ENCODE peak calls at places on chromosome X, in six cellular contexts. F is neuronal stem cell; T is psoas muscle; S is naive thymus-derived CD4-positive, alpha-beta T cell; X is brain microvascular endothelial cell; Q is tibial nerve. O is an unnamed sample.

GRCh38 chrX:71098302-71098701 is 2.7 kb downstream of the FOXO4 start:
- DNase-seq in F (no peak), T (peak), S (peak), X (no peak), Q (peak), O (peak)

GRCh38 chrX:155334486-155335316 is at the start of gene CLIC2:
- DNase-seq in F (no peak), T (no peak), S (no peak), X (peak), Q (peak), O (peak)

GRCh38 chrX:1351981-1352714 is 15.6 kb downstream of the IL3RA start:
- DNase-seq in F (no peak), T (no peak), S (no peak), X (no peak), Q (no peak), O (no peak)

GRCh38 chrX:10045327-10046000 is 78.3 kb downstream of the CLDN34 start:
- DNase-seq in F (no peak), T (no peak), S (no peak), X (no peak), Q (no peak), O (peak)

GRCh38 chrX:9786839-9787635 is 808 bp downstream of the SHROOM2 start:
- DNase-seq in F (no peak), T (no peak), S (no peak), X (no peak), Q (no peak), O (no peak)

GRCh38 chrX:137432609-137433008 is 133.3 kb upstream of the ZIC3 start:
- DNase-seq in F (no peak), T (no peak), S (no peak), X (no peak), Q (no peak), O (peak)

GRCh38 chrX:134734343-134735001 is 76.2 kb upstream of the PLAC1 start:
- DNase-seq in F (no peak), T (no peak), S (no peak), X (no peak), Q (no peak), O (peak)

GRCh38 chrX:110156167-110156754 is 153.3 kb downstream of the TMEM164 start:
- DNase-seq in F (no peak), T (no peak), S (no peak), X (no peak), Q (no peak), O (no peak)

GRCh38 chrX:13109811-13110210 is 65.4 kb upstream of the FAM9C start:
- DNase-seq in F (no peak), T (no peak), S (no peak), X (peak), Q (no peak), O (no peak)

GRCh38 chrX:65241059-65241721 is 264.9 kb upstream of the ZC4H2 start:
- DNase-seq in F (no peak), T (no peak), S (no peak), X (no peak), Q (no peak), O (no peak)

GRCh38 chrX:103124284-103124683 is 31.3 kb upstream of the NXF3 start:
- DNase-seq in F (no peak), T (no peak), S (no peak), X (no peak), Q (no peak), O (no peak)

GRCh38 chrX:116726806-116727205 is 264.0 kb upstream of the CT83 start:
- DNase-seq in F (no peak), T (no peak), S (no peak), X (no peak), Q (no peak), O (no peak)

GRCh38 chrX:47206316-47206715 is 12.2 kb upstream of the CDK16 start:
- DNase-seq in F (no peak), T (no peak), S (no peak), X (no peak), Q (no peak), O (no peak)

GRCh38 chrX:93695981-93696380 is 22.0 kb downstream of the FAM133A start:
- DNase-seq in F (no peak), T (no peak), S (no peak), X (no peak), Q (no peak), O (no peak)

GRCh38 chrX:140157611-140158010 is 192.3 kb upstream of the CXorf66 start:
- DNase-seq in F (no peak), T (no peak), S (no peak), X (peak), Q (no peak), O (no peak)

GRCh38 chrX:46559062-46559461 is 13.8 kb upstream of the ZNF674 start:
- DNase-seq in F (no peak), T (no peak), S (no peak), X (no peak), Q (no peak), O (no peak)

GRCh38 chrX:7146703-7147430 is 645 bp upstream of the STS start:
- DNase-seq in F (no peak), T (peak), S (no peak), X (no peak), Q (peak), O (peak)

GRCh38 chrX:69670001-69670555 is 54.2 kb downstream of the EDA start:
- DNase-seq in F (no peak), T (no peak), S (no peak), X (no peak), Q (no peak), O (no peak)

GRCh38 chrX:110120025-110120424 is 117.1 kb downstream of the TMEM164 start:
- DNase-seq in F (no peak), T (no peak), S (no peak), X (no peak), Q (no peak), O (no peak)

GRCh38 chrX:53682885-53683555 is 3.5 kb downstream of the HUWE1 start:
- DNase-seq in F (no peak), T (peak), S (peak), X (peak), Q (peak), O (peak)

GRCh38 chrX:28391528-28391927 is 195.7 kb upstream of the IL1RAPL1 start:
- DNase-seq in F (no peak), T (no peak), S (no peak), X (peak), Q (no peak), O (no peak)

GRCh38 chrX:9369802-9370291 is 95.0 kb upstream of the TBL1X start:
- DNase-seq in F (no peak), T (no peak), S (no peak), X (no peak), Q (no peak), O (no peak)

GRCh38 chrX:11188664-11189063 is 77.5 kb downstream of the HCCS start:
- DNase-seq in F (no peak), T (no peak), S (no peak), X (peak), Q (no peak), O (peak)

GRCh38 chrX:96763608-96764007 is 79.0 kb downstream of the DIAPH2 start:
- DNase-seq in F (no peak), T (no peak), S (no peak), X (no peak), Q (no peak), O (no peak)

GRCh38 chrX:16839224-16839851 is 30.8 kb downstream of the RBBP7 start:
- DNase-seq in F (no peak), T (no peak), S (no peak), X (no peak), Q (no peak), O (no peak)

GRCh38 chrX:46333550-46333949 is 211.7 kb downstream of the ZNF674 start:
- DNase-seq in F (no peak), T (no peak), S (no peak), X (no peak), Q (no peak), O (no peak)

GRCh38 chrX:72349190-72349589 is 43.5 kb upstream of the CITED1 start:
- DNase-seq in F (no peak), T (no peak), S (no peak), X (no peak), Q (no peak), O (peak)

GRCh38 chrX:125791781-125792180 is 374.3 kb downstream of the DCAF12L2 start:
- DNase-seq in F (no peak), T (no peak), S (no peak), X (no peak), Q (no peak), O (no peak)

GRCh38 chrX:32520789-32521188 is 690.6 kb downstream of the DMD start:
- DNase-seq in F (no peak), T (no peak), S (no peak), X (no peak), Q (no peak), O (no peak)

GRCh38 chrX:53421125-53421524 is 1.3 kb downstream of the SMC1A start:
- DNase-seq in F (no peak), T (no peak), S (no peak), X (no peak), Q (no peak), O (no peak)

GRCh38 chrX:75086731-75087195 is 69.3 kb downstream of the ABCB7 start:
- DNase-seq in F (no peak), T (no peak), S (no peak), X (no peak), Q (no peak), O (no peak)

GRCh38 chrX:150697641-150698040 is 4.4 kb downstream of the MTMR1 start:
- DNase-seq in F (no peak), T (no peak), S (no peak), X (no peak), Q (no peak), O (no peak)

GRCh38 chrX:15356444-15356843 is 21.1 kb upstream of the PIGA start:
- DNase-seq in F (no peak), T (no peak), S (no peak), X (no peak), Q (peak), O (no peak)

GRCh38 chrX:22063284-22063683 is 31.2 kb downstream of the PHEX start:
- DNase-seq in F (peak), T (no peak), S (no peak), X (no peak), Q (no peak), O (peak)

GRCh38 chrX:14875624-14876023 is 2.4 kb downstream of the MOSPD2 start:
- DNase-seq in F (no peak), T (no peak), S (no peak), X (no peak), Q (no peak), O (no peak)

GRCh38 chrX:140180585-140180984 is 215.3 kb upstream of the CXorf66 start:
- DNase-seq in F (no peak), T (no peak), S (no peak), X (peak), Q (no peak), O (no peak)

GRCh38 chrX:9940397-9940796 is 26.8 kb upstream of the CLDN34 start:
- DNase-seq in F (no peak), T (no peak), S (no peak), X (peak), Q (no peak), O (no peak)

GRCh38 chrX:130108647-130109428 is 1.5 kb downstream of the ELF4 start:
- DNase-seq in F (no peak), T (peak), S (no peak), X (no peak), Q (no peak), O (peak)
- H3K4me3 ChIP-seq in F (no peak), T (peak), S (peak), X (peak), Q (peak), O (peak)

GRCh38 chrX:153882086-153882498 is 3.9 kb downstream of the L1CAM start:
- DNase-seq in F (no peak), T (no peak), S (no peak), X (peak), Q (no peak), O (no peak)

GRCh38 chrX:153884136-153885076 is 1.6 kb downstream of the L1CAM start:
- DNase-seq in F (no peak), T (no peak), S (no peak), X (no peak), Q (no peak), O (no peak)

GRCh38 chrX:153885208-153885787 is 675 bp downstream of the L1CAM start:
- DNase-seq in F (no peak), T (no peak), S (no peak), X (no peak), Q (no peak), O (no peak)

GRCh38 chrX:153882557-153882956 is 3.4 kb downstream of the L1CAM start:
- DNase-seq in F (no peak), T (no peak), S (no peak), X (no peak), Q (no peak), O (no peak)

GRCh38 chrX:153883163-153883843 is 2.7 kb downstream of the L1CAM start:
- DNase-seq in F (no peak), T (no peak), S (no peak), X (no peak), Q (no peak), O (no peak)
- H3K4me3 ChIP-seq in F (peak), T (no peak), S (no peak), X (no peak), Q (peak), O (no peak)

GRCh38 chrX:37349131-37350033 is at the start of gene PRRG1:
- DNase-seq in F (peak), T (peak), S (no peak), X (peak), Q (peak), O (no peak)
- H3K4me3 ChIP-seq in F (peak), T (peak), S (no peak), X (peak), Q (peak), O (no peak)

DNA sequence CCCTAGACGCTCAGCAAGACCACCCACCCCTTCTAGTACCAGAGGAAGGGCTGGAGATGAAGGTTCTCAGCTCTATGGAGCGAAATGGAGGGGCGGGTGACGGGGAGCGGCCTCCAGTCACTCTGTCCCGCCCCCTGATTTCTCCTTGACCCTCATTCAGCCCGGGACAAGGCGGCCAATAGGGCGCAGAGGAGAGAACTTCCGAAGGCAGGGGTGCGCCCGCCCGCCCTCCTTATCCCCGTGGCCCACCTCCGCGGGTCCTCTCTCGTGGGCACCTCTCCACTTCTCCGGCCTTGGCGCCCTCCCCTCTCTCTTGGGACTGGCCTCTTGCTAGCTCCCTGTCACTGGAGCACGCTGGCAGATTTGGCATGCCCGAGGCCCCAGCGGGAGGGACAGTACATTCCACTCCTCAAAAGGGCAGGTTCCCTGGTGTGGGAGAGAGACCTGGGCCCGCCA is 1.1 kb upstream of the SEPTIN6 start:
- DNase-seq in F (no peak), T (no peak), S (no peak), X (no peak), Q (no peak), O (no peak)
- H3K4me3 ChIP-seq in F (peak), T (peak), S (peak), X (no peak), Q (peak), O (peak)

O was measured in GM12865.